ENCODE peak calls at places on chromosomes 5 and 9, in eight cellular contexts. Y, X, T, H, A, P, W and D are unnamed samples.

GRCh38 chr5:71666321-71666720 is 52.8 kb upstream of the CARTPT start:
- DNase-seq in Y (no peak), X (no peak), T (no peak), H (no peak), A (no peak), P (no peak), W (no peak), D (no peak)

GRCh38 chr5:175321927-175322532 is 122.0 kb downstream of the DRD1 start:
- DNase-seq in Y (no peak), X (no peak), T (no peak), H (no peak), A (peak), P (peak), W (peak), D (no peak)

GRCh38 chr5:145465487-145466263 is 369.5 kb downstream of the PRELID2 start:
- DNase-seq in Y (no peak), X (no peak), T (no peak), H (no peak), A (no peak), P (peak), W (no peak), D (no peak)

GRCh38 chr9:91197232-91198181 is 164.2 kb downstream of the AUH start:
- DNase-seq in Y (peak), X (peak), T (no peak), H (no peak), A (peak), P (peak), W (peak), D (no peak)

GRCh38 chr5:136655429-136655828 is 290.1 kb upstream of the TRPC7 start:
- DNase-seq in Y (no peak), X (no peak), T (no peak), H (no peak), A (peak), P (peak), W (no peak), D (no peak)

GRCh38 chr9:89177401-89178161 is 1.0 kb downstream of the SHC3 start:
- DNase-seq in Y (no peak), X (no peak), T (peak), H (no peak), A (no peak), P (peak), W (peak), D (no peak)

GRCh38 chr9:97571664-97572063 is 61.5 kb downstream of the TSTD2 start:
- DNase-seq in Y (peak), X (no peak), T (no peak), H (peak), A (no peak), P (no peak), W (no peak), D (peak)

GRCh38 chr5:54357371-54358058 is 47.1 kb upstream of the ARL15 start:
- DNase-seq in Y (no peak), X (no peak), T (no peak), H (no peak), A (no peak), P (peak), W (no peak), D (no peak)

GRCh38 chr9:111599092-111599947 is at the start of gene PTGR1:
- DNase-seq in Y (peak), X (peak), T (peak), H (peak), A (peak), P (peak), W (peak), D (peak)

GRCh38 chr9:75181748-75182147 is 93.4 kb downstream of the OSTF1 start:
- DNase-seq in Y (no peak), X (peak), T (no peak), H (no peak), A (no peak), P (peak), W (no peak), D (no peak)

GRCh38 chr9:20872340-20872977 is 159.0 kb downstream of the HACD4 start:
- DNase-seq in Y (no peak), X (no peak), T (no peak), H (no peak), A (peak), P (peak), W (no peak), D (no peak)

GRCh38 chr5:61623401-61624069 is 291.5 kb downstream of the ZSWIM6 start:
- DNase-seq in Y (no peak), X (no peak), T (peak), H (no peak), A (no peak), P (peak), W (no peak), D (no peak)

GRCh38 chr9:32526707-32527048 is 682 bp upstream of the RIGI start:
- DNase-seq in Y (no peak), X (no peak), T (no peak), H (no peak), A (no peak), P (no peak), W (no peak), D (no peak)

GRCh38 chr5:32490972-32491557 is 46.5 kb upstream of the ZFR start:
- DNase-seq in Y (no peak), X (no peak), T (no peak), H (no peak), A (no peak), P (no peak), W (no peak), D (no peak)

GRCh38 chr5:92371889-92372235 is 988.7 kb upstream of the ARRDC3 start:
- DNase-seq in Y (no peak), X (no peak), T (no peak), H (no peak), A (no peak), P (no peak), W (no peak), D (no peak)

GRCh38 chr5:35001842-35002241 is 45.9 kb downstream of the AGXT2 start:
- DNase-seq in Y (no peak), X (no peak), T (no peak), H (no peak), A (no peak), P (no peak), W (no peak), D (no peak)

GRCh38 chr5:43649256-43649655 is 46.3 kb downstream of the NNT start:
- DNase-seq in Y (no peak), X (no peak), T (no peak), H (no peak), A (no peak), P (peak), W (no peak), D (no peak)

GRCh38 chr9:93151097-93151784 is 17.2 kb upstream of the NINJ1 start:
- DNase-seq in Y (no peak), X (no peak), T (no peak), H (no peak), A (no peak), P (no peak), W (no peak), D (no peak)

GRCh38 chr9:111839387-111839786 is 44.6 kb upstream of the SHOC1 start:
- DNase-seq in Y (peak), X (no peak), T (no peak), H (no peak), A (no peak), P (peak), W (no peak), D (no peak)

GRCh38 chr9:112558476-112558875 is 71.8 kb downstream of the KIAA1958 start:
- DNase-seq in Y (no peak), X (no peak), T (no peak), H (no peak), A (no peak), P (peak), W (no peak), D (no peak)

GRCh38 chr5:123960526-123960925 is 448.5 kb downstream of the CSNK1G3 start:
- DNase-seq in Y (no peak), X (no peak), T (no peak), H (no peak), A (no peak), P (no peak), W (no peak), D (no peak)

GRCh38 chr9:105413486-105414068 is 34.3 kb upstream of the FSD1L start:
- DNase-seq in Y (no peak), X (no peak), T (no peak), H (no peak), A (peak), P (peak), W (no peak), D (no peak)

GRCh38 chr5:657570-657969 is 35.6 kb downstream of the TPPP start:
- DNase-seq in Y (peak), X (no peak), T (no peak), H (no peak), A (peak), P (peak), W (no peak), D (no peak)

GRCh38 chr5:14831006-14831338 is 40.6 kb downstream of the ANKH start:
- DNase-seq in Y (no peak), X (no peak), T (no peak), H (no peak), A (no peak), P (no peak), W (no peak), D (no peak)

GRCh38 chr5:135269828-135270545 is 129.0 kb downstream of the MACROH2A1 start:
- DNase-seq in Y (no peak), X (no peak), T (no peak), H (no peak), A (peak), P (peak), W (no peak), D (no peak)

GRCh38 chr5:64653776-64654175 is 36.5 kb upstream of the SHISAL2B start:
- DNase-seq in Y (no peak), X (no peak), T (no peak), H (no peak), A (no peak), P (no peak), W (no peak), D (no peak)

GRCh38 chr5:50744761-50745160 is 78.3 kb downstream of the PARP8 start:
- DNase-seq in Y (no peak), X (no peak), T (no peak), H (no peak), A (peak), P (peak), W (no peak), D (no peak)

GRCh38 chr9:15310448-15310847 is 3.4 kb upstream of the TTC39B start:
- DNase-seq in Y (no peak), X (no peak), T (no peak), H (no peak), A (no peak), P (no peak), W (no peak), D (no peak)

GRCh38 chr9:127541865-127542264 is 70.2 kb upstream of the STXBP1 start:
- DNase-seq in Y (peak), X (no peak), T (no peak), H (no peak), A (no peak), P (no peak), W (no peak), D (no peak)

GRCh38 chr9:78118742-78119473 is 87.3 kb upstream of the GNAQ start:
- DNase-seq in Y (no peak), X (no peak), T (no peak), H (no peak), A (no peak), P (peak), W (no peak), D (no peak)

GRCh38 chr5:96718635-96719077 is 56.5 kb downstream of the CAST start:
- DNase-seq in Y (no peak), X (peak), T (no peak), H (no peak), A (no peak), P (no peak), W (no peak), D (no peak)

GRCh38 chr5:169003721-169004481 is 297.0 kb downstream of the SLIT3 start:
- DNase-seq in Y (no peak), X (no peak), T (no peak), H (no peak), A (no peak), P (peak), W (peak), D (no peak)

GRCh38 chr9:3868012-3868411 is 342.2 kb upstream of the RFX3 start:
- DNase-seq in Y (no peak), X (no peak), T (no peak), H (no peak), A (no peak), P (peak), W (no peak), D (no peak)

GRCh38 chr5:57103317-57103907 is 70.4 kb upstream of the GPBP1 start:
- DNase-seq in Y (no peak), X (no peak), T (no peak), H (no peak), A (no peak), P (no peak), W (no peak), D (no peak)